ENCODE peak calls at places on chromosome 15, in ten cellular contexts. C, I, L, B, G, U, R, V, T and A are unnamed samples.

GRCh38 chr15:85296615-85297402 is 83.6 kb upstream of the AKAP13 start:
- DNase-seq in C (peak), I (peak), L (peak), B (peak), G (peak), U (peak), R (peak), V (peak), T (peak), A (peak)

GRCh38 chr15:91887921-91888373 is 34.4 kb downstream of the SLCO3A1 start:
- DNase-seq in C (no peak), I (no peak), L (no peak), B (no peak), G (no peak), U (peak), R (no peak), V (no peak), T (peak), A (no peak)

GRCh38 chr15:70160803-70161565 is 63.3 kb upstream of the TLE3 start:
- DNase-seq in C (no peak), I (no peak), L (no peak), B (no peak), G (no peak), U (no peak), R (no peak), V (no peak), T (no peak), A (no peak)

GRCh38 chr15:47460775-47461174 is 256.5 kb upstream of the SEMA6D start:
- DNase-seq in C (no peak), I (no peak), L (no peak), B (no peak), G (no peak), U (no peak), R (peak), V (no peak), T (no peak), A (no peak)

GRCh38 chr15:75153084-75153483 is 48.6 kb upstream of the C15orf39 start:
- DNase-seq in C (peak), I (peak), L (peak), B (no peak), G (no peak), U (peak), R (peak), V (peak), T (peak), A (no peak)

GRCh38 chr15:64904189-64904588 is 7.5 kb upstream of the ANKDD1A start:
- DNase-seq in C (no peak), I (no peak), L (no peak), B (no peak), G (no peak), U (no peak), R (no peak), V (no peak), T (no peak), A (no peak)

GRCh38 chr15:70539409-70539808 is 223.9 kb downstream of the UACA start:
- DNase-seq in C (no peak), I (no peak), L (no peak), B (no peak), G (no peak), U (no peak), R (no peak), V (no peak), T (no peak), A (no peak)

GRCh38 chr15:86650084-86650483 is 570.4 kb downstream of the AGBL1 start:
- DNase-seq in C (peak), I (no peak), L (no peak), B (no peak), G (no peak), U (peak), R (peak), V (peak), T (no peak), A (no peak)

GRCh38 chr15:25481208-25481862 is 42.5 kb upstream of the UBE3A start:
- DNase-seq in C (peak), I (no peak), L (no peak), B (no peak), G (no peak), U (peak), R (no peak), V (no peak), T (no peak), A (no peak)

GRCh38 chr15:74433592-74434259 is at the start of gene SEMA7A:
- DNase-seq in C (peak), I (peak), L (peak), B (peak), G (peak), U (peak), R (peak), V (peak), T (peak), A (peak)

GRCh38 chr15:66008920-66009572 is 139.8 kb downstream of the RAB11A start:
- DNase-seq in C (peak), I (no peak), L (no peak), B (no peak), G (no peak), U (no peak), R (no peak), V (peak), T (peak), A (no peak)

GRCh38 chr15:29596266-29596665 is 226.0 kb downstream of the TJP1 start:
- DNase-seq in C (peak), I (peak), L (peak), B (no peak), G (no peak), U (peak), R (peak), V (no peak), T (no peak), A (peak)

GRCh38 chr15:84702961-84703482 is 12.9 kb downstream of the SEC11A start:
- DNase-seq in C (no peak), I (peak), L (peak), B (peak), G (no peak), U (peak), R (no peak), V (no peak), T (peak), A (no peak)

GRCh38 chr15:48869966-48870365 is 8.0 kb upstream of the EID1 start:
- DNase-seq in C (no peak), I (no peak), L (no peak), B (no peak), G (no peak), U (no peak), R (no peak), V (no peak), T (no peak), A (no peak)

GRCh38 chr15:92714071-92714456 is 58.5 kb upstream of the FAM174B start:
- DNase-seq in C (peak), I (peak), L (peak), B (peak), G (no peak), U (peak), R (no peak), V (peak), T (peak), A (no peak)

GRCh38 chr15:40731034-40731433 is 24.0 kb downstream of the RMDN3 start:
- DNase-seq in C (no peak), I (peak), L (no peak), B (no peak), G (no peak), U (no peak), R (no peak), V (no peak), T (no peak), A (no peak)

GRCh38 chr15:79314811-79315210 is 3.9 kb downstream of the TMED3 start:
- DNase-seq in C (peak), I (no peak), L (no peak), B (peak), G (no peak), U (no peak), R (no peak), V (no peak), T (no peak), A (no peak)

GRCh38 chr15:69893863-69894262 is 203.9 kb downstream of the TLE3 start:
- DNase-seq in C (no peak), I (peak), L (peak), B (no peak), G (no peak), U (peak), R (no peak), V (no peak), T (peak), A (peak)

GRCh38 chr15:94080989-94081605 is 150.3 kb upstream of the MCTP2 start:
- DNase-seq in C (peak), I (no peak), L (no peak), B (no peak), G (no peak), U (no peak), R (no peak), V (no peak), T (no peak), A (no peak)

GRCh38 chr15:60780147-60780546 is 301.2 kb upstream of the ICE2 start:
- DNase-seq in C (no peak), I (no peak), L (no peak), B (no peak), G (no peak), U (no peak), R (no peak), V (no peak), T (no peak), A (no peak)

GRCh38 chr15:64284037-64284436 is 71.9 kb downstream of the CSNK1G1 start:
- DNase-seq in C (no peak), I (peak), L (peak), B (no peak), G (no peak), U (peak), R (no peak), V (peak), T (peak), A (peak)

GRCh38 chr15:73686781-73687256 is 2.6 kb downstream of the CD276 start:
- DNase-seq in C (peak), I (peak), L (peak), B (no peak), G (no peak), U (peak), R (no peak), V (peak), T (peak), A (peak)

GRCh38 chr15:78365931-78366330 is 25.8 kb downstream of the CRABP1 start:
- DNase-seq in C (peak), I (peak), L (no peak), B (no peak), G (no peak), U (peak), R (no peak), V (no peak), T (no peak), A (no peak)

GRCh38 chr15:30924353-30924752 is 20.6 kb downstream of the FAN1 start:
- DNase-seq in C (no peak), I (peak), L (peak), B (no peak), G (no peak), U (peak), R (no peak), V (no peak), T (peak), A (no peak)

GRCh38 chr15:40744810-40745152 is 10.3 kb downstream of the RMDN3 start:
- DNase-seq in C (no peak), I (no peak), L (no peak), B (no peak), G (no peak), U (no peak), R (no peak), V (no peak), T (no peak), A (no peak)

GRCh38 chr15:63379492-63380150 is 2.0 kb downstream of the CA12 start:
- DNase-seq in C (no peak), I (no peak), L (no peak), B (no peak), G (no peak), U (no peak), R (no peak), V (no peak), T (peak), A (no peak)

GRCh38 chr15:75043509-75044257 is 20.3 kb downstream of the PPCDC start:
- DNase-seq in C (no peak), I (peak), L (peak), B (peak), G (peak), U (peak), R (peak), V (peak), T (peak), A (peak)

GRCh38 chr15:77118787-77119410 is 48.0 kb upstream of the TSPAN3 start:
- DNase-seq in C (peak), I (peak), L (peak), B (peak), G (no peak), U (peak), R (peak), V (peak), T (peak), A (no peak)

DNA sequence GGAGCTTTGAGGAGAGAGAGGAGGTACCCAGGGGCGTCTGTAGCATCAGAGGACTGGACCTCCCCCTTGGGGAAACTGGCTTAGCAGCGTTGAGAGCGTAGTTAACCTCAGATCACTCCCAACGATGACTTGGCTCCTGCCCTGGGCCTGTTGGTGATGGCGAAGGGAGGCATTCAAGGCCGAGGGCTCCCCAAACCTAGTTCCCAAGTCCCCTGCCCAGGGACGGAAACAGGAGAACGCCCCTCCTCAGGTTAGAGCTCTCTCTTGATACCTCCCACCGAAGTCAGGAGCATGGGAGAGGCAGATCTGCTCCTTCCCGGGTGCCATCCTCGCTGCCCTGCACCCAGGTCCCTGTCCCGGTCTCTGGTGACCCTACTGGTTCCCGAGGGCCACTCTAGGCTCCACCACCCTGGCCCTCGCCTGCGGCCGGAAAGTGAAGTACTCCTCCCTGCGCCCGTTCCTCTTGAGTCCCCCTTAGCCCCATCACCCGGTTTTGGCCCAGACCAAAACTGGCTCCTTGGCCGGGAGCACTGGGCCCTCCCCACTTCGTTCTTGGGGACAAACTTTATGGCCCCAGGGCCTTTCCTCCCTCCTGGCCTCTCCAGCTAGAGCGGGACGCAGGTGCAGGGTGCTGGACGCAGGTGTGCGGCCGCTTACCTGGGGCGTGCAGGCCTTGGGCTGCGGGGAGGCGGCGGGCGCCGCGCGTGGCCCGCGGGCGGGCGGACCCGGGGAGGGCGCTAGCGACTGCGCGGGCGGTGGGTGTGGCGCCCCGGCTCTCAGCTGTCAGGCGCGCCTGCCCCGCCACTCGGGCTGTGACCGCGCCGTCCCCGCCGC is 2.6 kb upstream of the SKOR1 start:
- DNase-seq in C (no peak), I (no peak), L (no peak), B (no peak), G (no peak), U (no peak), R (no peak), V (peak), T (no peak), A (no peak)
- H3K4me3 ChIP-seq in C (no peak), I (no peak), L (no peak), B (no peak), G (peak), U (no peak), R (peak), V (no peak), T (no peak), A (peak)

GRCh38 chr15:67838789-67839332 is 984 bp downstream of the RNU6-1 start:
- DNase-seq in C (peak), I (peak), L (no peak), B (peak), G (peak), U (peak), R (no peak), V (no peak), T (no peak), A (no peak)
- H3K4me3 ChIP-seq in C (peak), I (peak), L (peak), B (peak), G (peak), U (peak), R (peak), V (peak), T (peak), A (peak)

DNA sequence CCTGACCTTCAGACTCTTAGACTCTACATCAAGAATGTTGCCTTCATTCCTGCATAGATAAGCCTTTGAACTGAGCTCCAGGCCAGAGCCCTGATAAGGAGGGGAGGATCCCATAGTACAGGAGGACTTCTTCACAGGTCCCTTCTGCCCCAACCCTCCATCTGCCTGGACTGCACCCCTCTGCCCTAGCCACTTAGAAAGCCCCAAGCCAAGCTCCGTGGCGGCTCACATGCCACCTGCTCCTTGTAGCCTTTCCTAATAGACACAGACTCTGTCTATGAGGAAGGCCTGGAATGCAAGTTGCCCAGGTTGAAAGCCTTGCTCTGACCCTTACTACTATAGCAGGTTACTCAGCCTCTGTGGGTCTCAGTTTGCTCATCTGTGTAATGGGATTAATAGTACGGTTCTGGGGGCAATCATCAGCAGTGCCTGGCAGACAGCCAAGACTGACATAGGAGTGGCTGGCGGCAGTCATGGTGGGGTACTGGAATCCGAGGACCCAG is 11.6 kb downstream of the PCSK6 start:
- DNase-seq in C (no peak), I (no peak), L (no peak), B (no peak), G (no peak), U (no peak), R (no peak), V (no peak), T (no peak), A (no peak)
- H3K4me3 ChIP-seq in C (no peak), I (no peak), L (no peak), B (no peak), G (no peak), U (no peak), R (no peak), V (no peak), T (no peak), A (no peak)

GRCh38 chr15:100277087-100277855 is 64.5 kb downstream of the ADAMTS17 start:
- DNase-seq in C (no peak), I (no peak), L (no peak), B (no peak), G (no peak), U (no peak), R (no peak), V (no peak), T (no peak), A (no peak)
- H3K4me3 ChIP-seq in C (no peak), I (no peak), L (no peak), B (no peak), G (no peak), U (no peak), R (no peak), V (no peak), T (no peak), A (no peak)

GRCh38 chr15:36817776-36818175 is 238.3 kb downstream of the CDIN1 start:
- DNase-seq in C (no peak), I (no peak), L (no peak), B (no peak), G (no peak), U (no peak), R (no peak), V (no peak), T (no peak), A (no peak)
- H3K4me3 ChIP-seq in C (no peak), I (no peak), L (no peak), B (no peak), G (no peak), U (no peak), R (no peak), V (no peak), T (no peak), A (no peak)

GRCh38 chr15:81209635-81210034 is 13.0 kb downstream of the IL16 start:
- DNase-seq in C (no peak), I (no peak), L (no peak), B (no peak), G (no peak), U (no peak), R (no peak), V (no peak), T (no peak), A (no peak)

GRCh38 chr15:81215531-81215930 is 18.9 kb downstream of the IL16 start:
- DNase-seq in C (no peak), I (no peak), L (no peak), B (no peak), G (no peak), U (no peak), R (no peak), V (no peak), T (no peak), A (no peak)

GRCh38 chr15:81215983-81216382 is 19.3 kb downstream of the IL16 start:
- DNase-seq in C (no peak), I (no peak), L (no peak), B (no peak), G (no peak), U (no peak), R (no peak), V (no peak), T (no peak), A (no peak)

GRCh38 chr15:81213982-81214381 is 17.3 kb downstream of the IL16 start:
- DNase-seq in C (no peak), I (no peak), L (no peak), B (no peak), G (no peak), U (no peak), R (no peak), V (no peak), T (no peak), A (no peak)

GRCh38 chr15:81211376-81211775 is 14.7 kb downstream of the IL16 start:
- DNase-seq in C (no peak), I (no peak), L (no peak), B (no peak), G (no peak), U (no peak), R (no peak), V (no peak), T (no peak), A (no peak)
- H3K4me3 ChIP-seq in C (no peak), I (no peak), L (no peak), B (no peak), G (no peak), U (no peak), R (no peak), V (no peak), T (no peak), A (no peak)